ENCODE peak calls at places on chromosomes 13 and 19, in six cellular contexts. B is putamen, K is choroid plexus epithelial cell, Q is heart left ventricle, C is NCI-H2227 treated with DMSO at 0.1 percent for 48 hours, G is cardiac fibroblast. I is an unnamed sample.
A peak's percentile ranks its signal among the peaks of the same experiment; 100 is the strongest.

GRCh38 chr13:45289936-45290563 is 50.9 kb downstream of the TPT1 start:
- DNase-seq in B (no peak), K (no peak), Q (no peak), C (no peak), G (peak; percentile 36), I (no peak)

GRCh38 chr13:48654511-48654910 is 782 bp downstream of the CYSLTR2 start:
- DNase-seq in B (no peak), K (no peak), Q (no peak), C (no peak), G (no peak), I (no peak)

GRCh38 chr13:102799544-102800144 is 725 bp downstream of the BIVM start:
- DNase-seq in B (no peak), K (peak; percentile 21), Q (peak; percentile 73), C (no peak), G (peak; percentile 39), I (peak; percentile 63)

GRCh38 chr13:111202745-111203144 is 87.6 kb downstream of the ARHGEF7 start:
- DNase-seq in B (no peak), K (peak; percentile 96), Q (no peak), C (no peak), G (peak; percentile 97), I (no peak)

GRCh38 chr19:30442715-30443114 is 70.5 kb downstream of the ZNF536 start:
- DNase-seq in B (no peak), K (no peak), Q (no peak), C (no peak), G (no peak), I (no peak)

GRCh38 chr19:44512326-44513298 is 12.3 kb upstream of the ZNF180 start:
- DNase-seq in B (no peak), K (peak; percentile 71), Q (no peak), C (no peak), G (peak; percentile 81), I (no peak)

GRCh38 chr19:47613165-47614146 is 4.5 kb downstream of the BICRA start:
- DNase-seq in B (no peak), K (peak; percentile 75), Q (no peak), C (no peak), G (peak; percentile 52), I (no peak)

GRCh38 chr19:7853760-7854107 is 20.5 kb downstream of the PRR36 start:
- DNase-seq in B (no peak), K (no peak), Q (no peak), C (no peak), G (no peak), I (no peak)

GRCh38 chr13:104011505-104012270 is 945.5 kb upstream of the SLC10A2 start:
- DNase-seq in B (peak; percentile 25), K (no peak), Q (no peak), C (peak; percentile 35), G (no peak), I (peak; percentile 20)

GRCh38 chr13:91684746-91685145 is 286.3 kb downstream of the GPC5 start:
- DNase-seq in B (no peak), K (no peak), Q (no peak), C (no peak), G (no peak), I (no peak)